ENCODE peak calls at places on chromosomes 16 and 17, in six cellular contexts. J is neural progenitor cell; F is effector memory CD4-positive, alpha-beta T cell; I is ascending aorta; V is endodermal cell; O is testis. A is an unnamed sample.

GRCh38 chr16:61233718-61234117 is 802.5 kb downstream of the CDH8 start:
- DNase-seq in O (no peak), F (no peak), V (no peak), I (no peak), J (no peak), A (no peak)

GRCh38 chr16:30382398-30383015 is at the start of gene SEPTIN1:
- DNase-seq in O (no peak), J (no peak), F (peak; percentile 61), I (no peak), V (no peak), A (no peak)

GRCh38 chr16:56643080-56643778 is 4.8 kb downstream of the MT1A start:
- DNase-seq in F (peak; percentile 51), I (peak; percentile 50), J (peak; percentile 59), O (peak; percentile 67), V (peak; percentile 89), A (no peak)

GRCh38 chr17:77429985-77430752 is 289.4 kb downstream of the SEC14L1 start:
- DNase-seq in J (peak; percentile 94), I (peak; percentile 90), O (peak; percentile 90), V (peak; percentile 100), F (peak; percentile 67), A (no peak)

GRCh38 chr16:74734361-74735161 is 33.9 kb upstream of the MLKL start:
- DNase-seq in I (no peak), J (peak; percentile 77), V (peak; percentile 83), O (no peak), F (no peak), A (no peak)

GRCh38 chr17:46163316-46163715 is 29.9 kb downstream of the KANSL1 start:
- DNase-seq in J (no peak), O (no peak), I (no peak), F (no peak), V (no peak), A (no peak)

GRCh38 chr16:88378401-88378800 is 4.4 kb upstream of the ZNF469 start:
- DNase-seq in V (no peak), I (no peak), F (no peak), O (no peak), J (no peak), A (no peak)

GRCh38 chr16:82810077-82810476 is 183.3 kb downstream of the CDH13 start:
- DNase-seq in J (no peak), V (no peak), O (no peak), F (no peak), I (no peak), A (no peak)

GRCh38 chr16:1401758-1402154 is 12.7 kb downstream of the UNKL start:
- DNase-seq in O (no peak), V (no peak), F (no peak), J (no peak), I (no peak), A (no peak)

GRCh38 chr17:57424777-57425188 is 168.5 kb downstream of the MSI2 start:
- DNase-seq in J (no peak), I (no peak), F (no peak), V (peak; percentile 63), O (no peak), A (no peak)

GRCh38 chr17:66580601-66581385 is 254.1 kb upstream of the CACNG5 start:
- DNase-seq in O (peak; percentile 67), J (no peak), V (no peak), I (no peak), F (no peak), A (peak; percentile 13)

GRCh38 chr17:43536236-43537088 is 9.7 kb downstream of the ETV4 start:
- DNase-seq in I (no peak), J (no peak), V (no peak), O (no peak), F (no peak), A (no peak)

GRCh38 chr17:43898446-43898845 is 8.9 kb downstream of the MPP2 start:
- DNase-seq in V (no peak), F (no peak), I (no peak), J (no peak), O (no peak), A (no peak)

GRCh38 chr17:77602062-77602746 is 356.3 kb upstream of the TNRC6C start:
- DNase-seq in F (no peak), J (no peak), I (peak; percentile 72), V (no peak), O (peak; percentile 73), A (no peak)

GRCh38 chr16:31135535-31136286 is at the start of gene PRSS8:
- DNase-seq in I (no peak), F (no peak), J (peak; percentile 47), O (no peak), V (peak; percentile 89), A (no peak)

GRCh38 chr17:45231481-45232116 is 9.9 kb downstream of the FMNL1 start:
- DNase-seq in I (no peak), F (no peak), J (peak; percentile 68), V (peak; percentile 89), O (no peak), A (no peak)

GRCh38 chr17:7610641-7611040 is 4.1 kb downstream of the FXR2 start:
- DNase-seq in V (no peak), J (no peak), F (no peak), I (no peak), O (no peak), A (no peak)

GRCh38 chr17:7611635-7612293 is 2.9 kb downstream of the FXR2 start:
- DNase-seq in O (no peak), I (no peak), J (no peak), V (no peak), F (no peak), A (no peak)

GRCh38 chr17:7612294-7612640 is 2.4 kb downstream of the FXR2 start:
- DNase-seq in J (no peak), V (no peak), I (no peak), F (no peak), O (no peak), A (no peak)

DNA sequence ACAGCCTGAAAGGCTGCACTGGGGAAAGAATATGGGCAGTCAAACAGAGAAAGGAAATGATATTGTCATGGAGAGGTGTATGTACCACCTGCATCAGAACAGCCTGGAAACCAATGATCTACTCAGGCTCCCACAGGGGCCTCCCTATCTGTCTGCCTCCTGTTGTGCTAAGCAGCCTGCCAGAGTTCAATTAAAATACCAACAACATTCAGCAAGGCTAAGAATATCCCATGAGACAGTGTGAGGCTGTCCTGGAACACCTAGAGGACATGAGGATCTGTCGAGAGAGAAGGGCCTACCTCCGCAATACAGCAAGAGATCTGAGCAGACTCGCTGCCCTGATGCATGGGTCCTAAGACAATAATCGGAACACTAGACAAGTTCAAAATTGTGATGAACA is 8.4 kb downstream of the FXR2 start:
- DNase-seq in F (no peak), V (no peak), J (no peak), O (no peak), I (no peak), A (no peak)
- H3K9me3 ChIP-seq in F (no peaks in the 10 kb centered on the region), V (no peaks in the 10 kb centered on the region), J (no peaks in the 10 kb centered on the region), O (no peaks in the 10 kb centered on the region), I (no peaks in the 10 kb centered on the region), A (no peaks in the 10 kb centered on the region)

GRCh38 chr16:84775262-84775810 is 44.4 kb upstream of the CRISPLD2 start:
- DNase-seq in J (no peak), I (no peak), O (no peak), V (no peak), F (no peak), A (no peak)

GRCh38 chr16:84777435-84777834 is 42.4 kb upstream of the CRISPLD2 start:
- DNase-seq in I (no peak), O (no peak), F (no peak), J (no peak), V (no peak), A (no peak)

GRCh38 chr16:84780063-84780462 is 39.7 kb upstream of the CRISPLD2 start:
- DNase-seq in O (no peak), J (no peak), I (no peak), V (no peak), F (no peak), A (no peak)

GRCh38 chr16:84780977-84781376 is 38.8 kb upstream of the CRISPLD2 start:
- DNase-seq in I (no peak), J (no peak), V (no peak), F (no peak), O (peak; percentile 45), A (no peak)

GRCh38 chr16:84778720-84779119 is 41.1 kb upstream of the CRISPLD2 start:
- DNase-seq in O (no peak), F (no peak), V (no peak), I (no peak), J (no peak), A (no peak)
- H3K36me3 ChIP-seq in O (no peaks in the 10 kb centered on the region), F (peaks cover 60% of the 10 kb centered on the region), V (peaks cover 67% of the 10 kb centered on the region), I (peaks cover 44% of the 10 kb centered on the region), J (peaks cover 5% of the 10 kb centered on the region), A (peaks cover 4% of the 10 kb centered on the region)

GRCh38 chr17:5179003-5179402 is 12.7 kb downstream of the ZNF594 start:
- DNase-seq in J (no peak), V (no peak), I (no peak), O (no peak), F (no peak), A (no peak)

GRCh38 chr17:5183410-5183793 is 8.3 kb downstream of the ZNF594 start:
- DNase-seq in I (no peak), V (no peak), J (no peak), O (no peak), F (no peak), A (no peak)

GRCh38 chr17:5184284-5184683 is 7.4 kb downstream of the ZNF594 start:
- DNase-seq in F (peak; percentile 13), V (peak; percentile 28), I (no peak), O (no peak), J (no peak), A (no peak)

GRCh38 chr17:5182597-5183409 is 8.9 kb downstream of the ZNF594 start:
- DNase-seq in J (no peak), V (no peak), F (no peak), O (no peak), I (no peak), A (no peak)

DNA sequence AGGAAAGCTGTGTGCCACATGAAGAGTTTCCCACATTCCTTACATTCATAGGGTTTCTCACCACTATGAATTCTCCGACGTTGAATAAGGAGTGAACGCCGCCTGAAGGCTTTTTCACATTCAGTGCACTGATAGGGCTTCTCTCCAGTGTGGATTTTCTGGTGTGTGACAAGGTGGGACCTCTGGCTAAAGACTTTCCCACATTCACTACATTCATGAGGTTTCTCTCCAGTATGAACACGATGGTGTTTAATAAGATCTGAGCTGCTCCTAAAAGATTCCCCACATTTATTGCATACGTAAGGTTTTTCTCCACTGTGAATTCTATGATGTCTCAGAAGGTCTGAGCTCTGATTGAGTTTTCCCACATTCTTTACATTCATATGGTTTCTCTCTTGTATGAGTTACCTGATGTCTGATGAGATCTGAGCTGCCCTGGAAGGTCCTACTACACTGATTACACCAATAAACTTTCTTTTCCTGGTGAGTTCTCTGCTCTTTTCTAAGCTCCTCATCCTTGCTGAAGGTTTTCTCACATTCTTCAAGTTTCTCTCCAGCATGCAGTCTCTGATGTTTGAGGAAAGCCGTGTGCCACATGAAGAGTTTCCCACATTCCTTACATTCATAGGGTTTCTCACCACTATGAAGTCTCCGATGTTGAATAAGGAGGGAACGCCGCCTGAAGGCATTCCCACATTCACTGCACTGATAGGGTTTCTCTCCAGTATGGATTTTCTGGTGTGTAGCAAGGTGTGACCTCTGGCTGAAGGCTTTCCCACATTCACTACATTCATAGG is 10.0 kb downstream of the ZNF594 start:
- DNase-seq in V (peak; percentile 3), I (no peak), J (no peak), F (no peak), O (no peak), A (no peak)
- H3K9me3 ChIP-seq in V (peaks cover 98% of the 10 kb centered on the region), I (peaks cover 96% of the 10 kb centered on the region), J (peaks cover 93% of the 10 kb centered on the region), F (peaks cover 59% of the 10 kb centered on the region), O (peaks cover 3% of the 10 kb centered on the region), A (peaks cover 63% of the 10 kb centered on the region)

DNA sequence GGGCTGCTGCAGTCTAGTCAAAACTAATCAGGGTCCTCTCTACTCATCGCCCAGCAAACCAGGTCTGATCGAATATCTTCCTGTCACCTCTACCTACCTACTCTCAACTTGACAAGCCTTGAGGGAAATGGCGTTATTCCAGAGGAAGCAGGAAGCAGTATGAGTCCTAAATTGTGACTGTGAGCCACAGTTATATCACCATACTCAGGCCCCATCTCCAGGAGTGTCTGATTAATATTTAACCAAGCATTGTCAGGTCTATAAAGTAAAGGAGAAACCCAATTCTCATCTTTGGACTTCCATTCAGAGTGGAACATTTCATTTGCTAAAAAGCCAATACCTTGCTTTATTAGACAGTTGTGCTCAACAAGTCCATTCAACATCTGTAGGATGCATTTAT is 17.8 kb upstream of the CLEC3A start:
- DNase-seq in O (no peak), V (no peak), J (no peak), F (no peak), I (no peak), A (no peak)
- H3K36me3 ChIP-seq in O (no peaks in the 10 kb centered on the region), V (no peaks in the 10 kb centered on the region), J (no peaks in the 10 kb centered on the region), F (no peaks in the 10 kb centered on the region), I (no peaks in the 10 kb centered on the region), A (no peaks in the 10 kb centered on the region)